ENCODE peak calls at places on chromosome 18, in six cellular contexts. E, Y, X, D, K and Z are unnamed samples. For H3K9me3, the result is how much of the 10 kb centered on the place peaks cover.

GRCh38 chr18:41745166-41746049 is 209.6 kb upstream of the PIK3C3 start:
- DNase-seq in E (no peak), Y (peak), X (peak), D (peak), K (peak), Z (peak)

GRCh38 chr18:44325903-44326650 is 354.6 kb upstream of the SETBP1 start:
- DNase-seq in E (no peak), Y (peak), X (peak), D (peak), K (peak), Z (peak)

GRCh38 chr18:41849632-41850031 is 105.4 kb upstream of the PIK3C3 start:
- DNase-seq in E (no peak), Y (no peak), X (no peak), D (no peak), K (no peak), Z (no peak)

GRCh38 chr18:76496200-76496890 is 1.3 kb upstream of the ZNF516 start:
- DNase-seq in E (peak), Y (peak), X (peak), D (peak), K (peak), Z (peak)

GRCh38 chr18:39667905-39668304 is 2102.3 kb upstream of the CELF4 start:
- DNase-seq in E (no peak), Y (no peak), X (no peak), D (no peak), K (no peak), Z (no peak)

GRCh38 chr18:3597159-3597977 is 147.4 kb downstream of the TGIF1 start:
- DNase-seq in E (no peak), Y (no peak), X (no peak), D (no peak), K (no peak), Z (no peak)

GRCh38 chr18:62802523-62802922 is 87.2 kb downstream of the PHLPP1 start:
- DNase-seq in E (no peak), Y (no peak), X (no peak), D (no peak), K (no peak), Z (no peak)

GRCh38 chr18:45678850-45679249 is 45.1 kb upstream of the SLC14A1 start:
- DNase-seq in E (no peak), Y (no peak), X (no peak), D (no peak), K (no peak), Z (no peak)

GRCh38 chr18:51235011-51235789 is 37.7 kb upstream of the MEX3C start:
- DNase-seq in E (no peak), Y (no peak), X (no peak), D (no peak), K (no peak), Z (peak)

GRCh38 chr18:37762076-37762475 is 196.5 kb upstream of the CELF4 start:
- DNase-seq in E (no peak), Y (no peak), X (no peak), D (peak), K (no peak), Z (no peak)

GRCh38 chr18:57854726-57855125 is 51.6 kb upstream of the ATP8B1 start:
- DNase-seq in E (no peak), Y (peak), X (no peak), D (no peak), K (no peak), Z (no peak)

GRCh38 chr18:61854578-61854977 is 38.2 kb downstream of the RNF152 start:
- DNase-seq in E (no peak), Y (no peak), X (no peak), D (peak), K (no peak), Z (no peak)

GRCh38 chr18:7616661-7617060 is 49.5 kb downstream of the PTPRM start:
- DNase-seq in E (no peak), Y (no peak), X (no peak), D (peak), K (peak), Z (no peak)

GRCh38 chr18:48139427-48140347 is 209.2 kb upstream of the SMAD2 start:
- DNase-seq in E (no peak), Y (peak), X (peak), D (peak), K (no peak), Z (no peak)

GRCh38 chr18:23982154-23983071 is 32.1 kb upstream of the TTC39C start:
- DNase-seq in E (no peak), Y (peak), X (peak), D (no peak), K (peak), Z (peak)

GRCh38 chr18:23484783-23485182 is 18.5 kb upstream of the RMC1 start:
- DNase-seq in E (no peak), Y (no peak), X (no peak), D (no peak), K (no peak), Z (no peak)

GRCh38 chr18:23259701-23260661 is 124.7 kb downstream of the CABLES1 start:
- DNase-seq in E (no peak), Y (peak), X (peak), D (peak), K (peak), Z (peak)

GRCh38 chr18:8088626-8089025 is 520.6 kb upstream of the RAB12 start:
- DNase-seq in E (no peak), Y (no peak), X (no peak), D (no peak), K (no peak), Z (no peak)

GRCh38 chr18:53056064-53056463 is 716.1 kb downstream of the DCC start:
- DNase-seq in E (no peak), Y (no peak), X (no peak), D (no peak), K (no peak), Z (no peak)

GRCh38 chr18:43772907-43773306 is 495.6 kb upstream of the SYT4 start:
- DNase-seq in E (no peak), Y (no peak), X (no peak), D (peak), K (no peak), Z (no peak)

GRCh38 chr18:62942578-62942977 is 227.2 kb downstream of the PHLPP1 start:
- DNase-seq in E (no peak), Y (no peak), X (no peak), D (no peak), K (no peak), Z (no peak)

DNA sequence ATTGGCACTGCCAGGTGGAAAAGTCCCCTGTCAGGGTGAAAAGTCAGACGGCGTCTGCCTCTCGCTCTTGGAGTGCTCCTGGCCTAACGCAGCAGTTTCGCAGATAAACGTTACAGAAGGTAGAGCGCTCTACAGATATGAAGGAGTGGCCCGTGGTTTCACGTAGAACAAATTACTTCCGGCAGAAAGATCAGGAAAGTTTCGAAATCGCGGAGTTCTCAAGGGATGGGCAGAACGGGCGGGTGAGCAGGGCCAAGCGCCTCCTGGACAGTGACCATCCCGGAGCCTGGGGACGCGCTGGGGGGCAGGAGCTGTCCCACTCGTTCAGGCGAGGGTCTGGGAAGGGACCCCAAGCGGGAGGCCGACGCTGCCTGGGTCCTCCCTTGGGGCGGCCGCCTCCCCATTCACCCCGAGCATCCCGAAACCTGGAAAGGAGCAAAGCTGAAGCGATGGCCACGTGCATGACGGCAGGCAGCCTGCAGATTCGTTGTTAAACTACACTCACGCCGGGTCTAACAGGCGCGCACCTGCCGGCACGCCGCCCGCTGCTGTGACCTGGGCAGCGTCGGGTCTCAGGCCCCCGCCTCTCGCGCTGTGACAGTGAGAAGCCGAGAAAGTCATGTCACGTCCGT is 122.9 kb upstream of the SALL3 start:
- DNase-seq in E (no peak), Y (no peak), X (no peak), D (no peak), K (no peak), Z (no peak)
- H3K9me3 ChIP-seq in E (under half), Y (under half), X (under half), D (under half), K (under half), Z (under half)

DNA sequence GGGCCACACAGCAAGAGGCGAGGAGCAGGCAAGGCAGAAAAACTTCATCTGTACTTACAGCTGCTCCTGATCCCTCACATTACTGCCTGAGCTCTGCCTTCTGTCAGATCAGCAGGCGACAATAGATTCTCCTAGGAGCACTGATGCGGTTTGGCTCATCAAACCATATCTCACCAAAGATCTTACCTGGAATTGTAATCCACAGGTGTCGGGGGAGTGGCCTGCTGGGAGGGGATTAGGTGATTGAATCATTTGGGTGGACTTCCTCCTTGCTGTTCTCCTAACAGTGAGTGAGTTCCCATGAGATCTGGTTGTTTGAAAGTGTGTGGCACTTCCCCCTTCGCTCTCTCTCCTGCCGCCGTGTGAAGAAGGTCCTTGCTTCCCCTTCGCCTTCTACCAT is 647.3 kb downstream of the SOCS6 start:
- DNase-seq in E (no peak), Y (no peak), X (no peak), D (no peak), K (no peak), Z (no peak)
- H3K9me3 ChIP-seq in E (under half), Y (under half), X (under half), D (under half), K (under half), Z (under half)

GRCh38 chr18:79900610-79901570 is 50.6 kb downstream of the SLC66A2 start:
- DNase-seq in E (no peak), Y (no peak), X (no peak), D (no peak), K (no peak), Z (no peak)
- H3K9me3 ChIP-seq in E (under half), Y (under half), X (under half), D (under half), K (under half), Z (under half)

GRCh38 chr18:78501251-78501650 is 478.4 kb upstream of the SALL3 start:
- DNase-seq in E (no peak), Y (no peak), X (no peak), D (no peak), K (no peak), Z (no peak)
- H3K9me3 ChIP-seq in E (under half), Y (under half), X (under half), D (under half), K (under half), Z (under half)

GRCh38 chr18:36530676-36531405 is 233.3 kb downstream of the FHOD3 start:
- DNase-seq in E (no peak), Y (no peak), X (no peak), D (no peak), K (no peak), Z (no peak)
- H3K9me3 ChIP-seq in E (under half), Y (under half), X (under half), D (under half), K (under half), Z (under half)